ENCODE peak calls at places on chromosomes 2 and 18, in seven cellular contexts. O is Panc1, X is lower lobe of right lung, R is hepatocyte, B is skeletal muscle cell, K is NB4, W is cardiac muscle cell. P is an unnamed sample.

GRCh38 chr2:33530614-33531344 is 54.3 kb downstream of the RASGRP3 start:
- DNase-seq in O (no peak), K (no peak), R (no peak), W (no peak), B (no peak), X (no peak), P (no peak)

GRCh38 chr2:82789886-82790276 is 1669.2 kb downstream of the SUCLG1 start:
- DNase-seq in K (no peak), R (no peak), B (no peak), W (peak; percentile 47), X (no peak), O (no peak), P (no peak)

GRCh38 chr2:37984589-37984988 is 59.5 kb downstream of the RMDN2 start:
- DNase-seq in K (peak; percentile 48), W (peak; percentile 57), X (no peak), O (no peak), R (no peak), B (no peak), P (peak; percentile 22)

GRCh38 chr2:26454561-26455001 is 23.3 kb downstream of the OTOF start:
- DNase-seq in K (no peak), W (no peak), X (no peak), B (no peak), O (no peak), R (no peak), P (no peak)

GRCh38 chr2:45860136-45861106 is 208.9 kb downstream of the PRKCE start:
- DNase-seq in W (peak; percentile 78), K (peak; percentile 62), O (no peak), X (peak; percentile 52), B (no peak), R (peak; percentile 51), P (no peak)

GRCh38 chr2:194252127-194252526 is 1404.9 kb upstream of the SLC39A10 start:
- DNase-seq in X (no peak), W (no peak), R (no peak), K (no peak), O (no peak), B (peak; percentile 4), P (peak; percentile 59)

GRCh38 chr2:134718095-134718955 is 475 bp downstream of the TMEM163 start:
- DNase-seq in K (no peak), B (no peak), R (peak; percentile 40), X (peak; percentile 62), O (no peak), W (peak; percentile 7), P (no peak)

GRCh38 chr18:6947328-6948030 is 170.1 kb downstream of the LAMA1 start:
- DNase-seq in O (no peak), X (no peak), K (no peak), B (no peak), W (no peak), R (no peak), P (no peak)

GRCh38 chr2:64792995-64793639 is 139.4 kb upstream of the SERTAD2 start:
- DNase-seq in W (no peak), K (no peak), B (no peak), X (no peak), O (no peak), R (no peak), P (no peak)

GRCh38 chr2:216572582-216573578 is 60.3 kb upstream of the IGFBP2 start:
- DNase-seq in O (no peak), W (peak; percentile 77), R (no peak), K (no peak), X (no peak), B (no peak), P (no peak)

GRCh38 chr2:232365621-232366321 is 12.8 kb upstream of the ALPP start:
- DNase-seq in R (peak; percentile 63), K (peak; percentile 56), W (peak; percentile 35), O (no peak), B (no peak), X (no peak), P (no peak)

GRCh38 chr2:12070153-12070552 is 323.7 kb downstream of the LPIN1 start:
- DNase-seq in K (no peak), R (no peak), O (no peak), W (no peak), X (no peak), B (no peak), P (no peak)

GRCh38 chr2:357811-358210 is 69.9 kb upstream of the ALKAL2 start:
- DNase-seq in X (no peak), W (no peak), K (no peak), B (no peak), R (no peak), O (no peak), P (no peak)

GRCh38 chr2:205903549-205904129 is 182.3 kb downstream of the INO80D start:
- DNase-seq in W (peak; percentile 13), K (peak; percentile 64), B (no peak), O (no peak), R (peak; percentile 59), X (no peak), P (no peak)

GRCh38 chr2:149039213-149039724 is 770 bp downstream of the LYPD6B start:
- DNase-seq in X (no peak), W (no peak), R (no peak), K (no peak), B (no peak), O (no peak), P (no peak)
- H3K4me3 ChIP-seq in X (peak overlapping the region; percentile 42), W (peak overlapping the region; percentile 47), R (peak overlapping the region; percentile 61), K (peak overlapping the region; percentile 6), B (peak overlapping the region; percentile 31), O (no peak overlapping the region), P (peak overlapping the region; percentile 30)

DNA sequence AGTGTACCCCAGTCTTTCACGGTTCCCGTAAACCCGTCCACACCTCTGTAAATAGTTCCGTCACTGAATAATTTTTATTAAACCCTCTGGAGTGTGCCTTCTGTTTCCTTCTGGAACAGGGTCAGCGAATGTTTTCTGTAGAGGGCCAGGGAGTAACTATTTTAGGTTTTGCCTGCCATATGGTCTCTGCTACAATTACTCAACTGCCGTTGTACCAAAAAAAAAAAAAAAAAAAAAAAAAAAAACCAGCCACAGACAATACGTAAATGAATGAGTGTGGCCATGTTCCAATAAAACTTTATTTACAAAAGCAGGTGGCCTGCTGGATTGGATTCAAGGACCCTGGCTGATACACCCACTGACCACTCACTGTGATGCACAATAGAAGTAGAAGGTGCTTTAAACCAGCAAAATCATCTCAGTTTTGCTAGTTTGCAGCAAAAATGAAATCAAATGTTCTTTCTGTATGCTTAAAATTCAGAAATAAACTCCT is 137.5 kb downstream of the AKAIN1 start:
- DNase-seq in B (no peak), X (no peak), O (no peak), K (no peak), R (no peak), W (no peak), P (no peak)
- H3K4me3 ChIP-seq in B (no peak overlapping the region), X (no peak overlapping the region), O (no peak overlapping the region), K (no peak overlapping the region), R (no peak overlapping the region), W (no peak overlapping the region), P (peak overlapping the region; percentile 66)

GRCh38 chr18:55511277-55511676 is 76.7 kb downstream of the TCF4 start:
- DNase-seq in W (no peak), R (no peak), O (no peak), K (no peak), X (no peak), B (no peak), P (no peak)

GRCh38 chr18:55508637-55509036 is 79.4 kb downstream of the TCF4 start:
- DNase-seq in R (no peak), W (no peak), X (no peak), O (no peak), B (no peak), K (no peak), P (no peak)

GRCh38 chr18:55509631-55510372 is 78.2 kb downstream of the TCF4 start:
- DNase-seq in R (no peak), O (no peak), X (no peak), K (no peak), W (peak; percentile 75), B (peak; percentile 83), P (no peak)

GRCh38 chr18:55513199-55513598 is 74.8 kb downstream of the TCF4 start:
- DNase-seq in X (no peak), K (no peak), O (no peak), W (peak; percentile 55), R (no peak), B (no peak), P (no peak)

GRCh38 chr18:55510809-55511208 is 77.2 kb downstream of the TCF4 start:
- DNase-seq in B (peak; percentile 78), W (peak; percentile 92), O (no peak), K (no peak), X (no peak), R (no peak), P (no peak)
- H3K4me3 ChIP-seq in B (no peak overlapping the region), W (no peak overlapping the region), O (no peak overlapping the region), K (no peak overlapping the region), X (peak overlapping the region; percentile 37), R (no peak overlapping the region), P (peak overlapping the region; percentile 61)

DNA sequence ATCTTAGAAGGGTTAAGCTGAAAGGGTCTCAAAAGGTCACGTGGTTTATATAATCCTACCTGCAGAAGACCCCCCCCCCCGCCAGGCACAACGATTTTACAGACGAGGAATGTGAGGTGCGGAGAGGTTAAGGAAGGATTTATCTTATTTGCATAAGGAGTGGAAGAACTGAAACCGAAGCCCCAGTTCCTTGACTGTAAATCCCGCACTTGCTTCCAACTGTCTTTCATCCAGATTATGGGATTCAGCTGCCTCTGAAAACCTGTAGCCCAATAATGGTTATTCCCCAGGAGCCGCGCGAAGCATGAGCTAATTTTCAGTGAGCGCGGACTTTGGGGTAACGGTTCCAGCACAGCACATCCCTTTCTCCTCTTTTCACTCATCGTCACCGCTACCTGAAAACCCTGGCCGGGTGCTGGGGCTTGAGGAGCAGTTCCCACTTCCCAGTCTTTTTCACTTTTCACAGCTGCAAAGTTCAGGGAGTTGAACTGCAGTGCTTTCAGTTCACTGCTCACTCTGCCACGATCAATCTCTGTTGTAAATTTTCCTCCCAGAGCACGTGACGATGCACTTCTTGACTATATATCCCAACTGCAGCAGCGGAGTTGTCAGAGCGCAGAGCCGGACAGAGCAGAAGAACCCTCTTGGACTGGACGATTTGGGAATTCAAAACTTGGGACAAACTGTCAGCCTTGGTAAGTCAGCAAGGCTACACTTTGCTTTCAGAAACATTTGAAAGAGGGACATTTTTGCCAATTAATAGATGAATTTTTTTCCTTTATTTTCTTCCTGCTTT is at the start of gene KCNE4:
- DNase-seq in B (peak; percentile 75), K (no peak), W (peak; percentile 74), X (no peak), R (peak; percentile 65), O (no peak), P (no peak)
- H3K4me3 ChIP-seq in B (peak within 1 kb of the TSS; percentile 71), K (no peak within 1 kb of the TSS), W (no peak within 1 kb of the TSS), X (peak within 1 kb of the TSS; percentile 49), R (peak within 1 kb of the TSS; percentile 10), O (peak within 1 kb of the TSS; percentile 61), P (peak within 1 kb of the TSS; percentile 90)

GRCh38 chr2:142870516-142870915 is 6.9 kb upstream of the KYNU start:
- DNase-seq in X (no peak), R (no peak), B (no peak), K (peak; percentile 43), W (no peak), O (no peak), P (no peak)

GRCh38 chr2:142867161-142867560 is 10.3 kb upstream of the KYNU start:
- DNase-seq in B (no peak), R (no peak), X (no peak), K (no peak), O (no peak), W (no peak), P (no peak)

GRCh38 chr2:142868281-142868762 is 9.1 kb upstream of the KYNU start:
- DNase-seq in O (no peak), X (peak; percentile 83), K (no peak), W (no peak), R (no peak), B (no peak), P (no peak)

GRCh38 chr2:142871396-142871795 is 6.1 kb upstream of the KYNU start:
- DNase-seq in R (no peak), W (no peak), K (no peak), O (no peak), B (no peak), X (no peak), P (no peak)

GRCh38 chr2:142869461-142870106 is 7.9 kb upstream of the KYNU start:
- DNase-seq in W (no peak), B (no peak), R (no peak), O (no peak), X (no peak), K (no peak), P (no peak)
- H3K4me3 ChIP-seq in W (no peak overlapping the region), B (no peak overlapping the region), R (no peak overlapping the region), O (no peak overlapping the region), X (no peak overlapping the region), K (no peak overlapping the region), P (no peak overlapping the region)

P was measured in SK-N-MC.